ENCODE peak calls at places on chromosomes 1 and 21, in eight cellular contexts. H is tibial nerve, B is body of pancreas, R is IMR-90, W is adrenal gland, X is H1, Y is ovary, U is A549. G is an unnamed sample.

GRCh38 chr1:151287341-151287699 is 5.2 kb downstream of the ZNF687 start:
- DNase-seq in H (no peak), X (no peak), U (no peak), Y (no peak), R (no peak), W (no peak), B (no peak), G (no peak)

GRCh38 chr1:31413405-31414005 is 492 bp downstream of the SERINC2 start:
- DNase-seq in X (peak), U (peak), W (peak), H (peak), Y (peak), B (peak), R (no peak), G (peak)

GRCh38 chr1:153608742-153609584 is 4.0 kb downstream of the S100A16 start:
- DNase-seq in H (peak), W (peak), X (peak), Y (peak), R (peak), B (peak), U (peak), G (peak)

GRCh38 chr1:33120436-33121231 is 39.7 kb downstream of the AZIN2 start:
- DNase-seq in H (no peak), B (no peak), X (peak), W (no peak), U (no peak), Y (no peak), R (peak), G (no peak)

GRCh38 chr1:21667348-21668231 is 1.6 kb downstream of the RAP1GAP start:
- DNase-seq in U (no peak), R (no peak), X (no peak), Y (peak), W (peak), H (no peak), B (no peak), G (peak)

GRCh38 chr21:23613014-23613413 is 1994.3 kb downstream of the MRPL39 start:
- DNase-seq in B (no peak), U (no peak), X (no peak), R (no peak), Y (no peak), H (no peak), W (no peak), G (no peak)

GRCh38 chr1:93056214-93056613 is 22.9 kb upstream of the MTF2 start:
- DNase-seq in R (peak), W (no peak), H (no peak), X (peak), Y (no peak), U (no peak), B (no peak), G (no peak)

GRCh38 chr1:38009088-38009840 is 3.3 kb upstream of the UTP11 start:
- DNase-seq in U (no peak), B (no peak), R (peak), H (no peak), W (peak), Y (peak), X (no peak), G (peak)

GRCh38 chr1:51897699-51898031 is 19.1 kb upstream of the NRDC start:
- DNase-seq in H (no peak), W (no peak), X (no peak), R (peak), U (peak), Y (no peak), B (no peak), G (no peak)

GRCh38 chr1:46221749-46222148 is 18.6 kb downstream of the LURAP1 start:
- DNase-seq in Y (no peak), B (no peak), X (peak), H (no peak), U (no peak), W (peak), R (no peak), G (peak)

GRCh38 chr1:214514032-214514818 is 37.2 kb downstream of the PTPN14 start:
- DNase-seq in H (peak), W (no peak), X (no peak), U (no peak), B (no peak), R (peak), Y (peak), G (no peak)

GRCh38 chr1:201676061-201676644 is 137.2 kb downstream of the NAV1 start:
- DNase-seq in W (peak), X (no peak), H (no peak), R (peak), B (peak), Y (no peak), U (peak), G (peak)

GRCh38 chr1:40845895-40846294 is 16.3 kb downstream of the CITED4 start:
- DNase-seq in Y (no peak), R (no peak), U (no peak), W (no peak), H (no peak), B (no peak), X (no peak), G (no peak)

GRCh38 chr1:203299180-203299579 is 6.1 kb upstream of the BTG2 start:
- DNase-seq in Y (no peak), X (no peak), U (no peak), H (no peak), B (no peak), R (no peak), W (no peak), G (no peak)

GRCh38 chr1:171799166-171799565 is 17.7 kb downstream of the METTL13 start:
- DNase-seq in R (no peak), X (no peak), U (no peak), B (no peak), H (no peak), Y (no peak), W (no peak), G (no peak)

GRCh38 chr1:31570906-31571305 is 5.4 kb upstream of the TINAGL1 start:
- DNase-seq in B (no peak), H (no peak), X (no peak), U (no peak), R (no peak), W (no peak), Y (no peak), G (no peak)

GRCh38 chr1:117284408-117285215 is 73.9 kb upstream of the VTCN1 start:
- DNase-seq in R (peak), Y (no peak), U (peak), B (no peak), X (no peak), H (no peak), W (no peak), G (no peak)

GRCh38 chr21:26297856-26298255 is 127.3 kb upstream of the APP start:
- DNase-seq in W (no peak), R (no peak), H (no peak), X (no peak), B (no peak), U (no peak), Y (no peak), G (no peak)

GRCh38 chr21:44784810-44785209 is 16.8 kb downstream of the UBE2G2 start:
- DNase-seq in Y (no peak), B (no peak), R (no peak), X (no peak), W (no peak), H (no peak), U (no peak), G (no peak)

GRCh38 chr1:201459775-201460174 is 9.2 kb downstream of the PHLDA3 start:
- DNase-seq in R (no peak), H (no peak), U (no peak), W (no peak), B (no peak), Y (no peak), X (no peak), G (no peak)

GRCh38 chr1:245301162-245301580 is 146.4 kb downstream of the KIF26B start:
- DNase-seq in B (peak), W (peak), H (no peak), R (peak), Y (peak), X (no peak), U (no peak), G (no peak)

GRCh38 chr1:113396585-113396984 is 6.3 kb downstream of the MAGI3 start:
- DNase-seq in B (peak), H (no peak), X (no peak), U (peak), W (no peak), Y (no peak), R (peak), G (no peak)

GRCh38 chr1:244196890-244197289 is 145.8 kb downstream of the ZBTB18 start:
- DNase-seq in X (no peak), R (no peak), U (no peak), Y (no peak), B (no peak), W (no peak), H (no peak), G (no peak)

GRCh38 chr1:117710710-117711109 is 104.9 kb downstream of the TENT5C start:
- DNase-seq in B (no peak), W (no peak), H (no peak), Y (no peak), U (no peak), X (peak), R (no peak), G (no peak)

GRCh38 chr1:94240822-94241221 is 3.4 kb upstream of the ARHGAP29 start:
- DNase-seq in H (no peak), B (no peak), U (no peak), R (peak), Y (no peak), W (no peak), X (no peak), G (no peak)

GRCh38 chr1:55558515-55558914 is 343.4 kb upstream of the USP24 start:
- DNase-seq in H (no peak), X (no peak), Y (no peak), W (no peak), R (no peak), U (no peak), B (no peak), G (no peak)

GRCh38 chr1:54008876-54009275 is 9.1 kb downstream of the LDLRAD1 start:
- DNase-seq in B (no peak), H (no peak), U (no peak), X (peak), W (no peak), Y (no peak), R (no peak), G (no peak)

GRCh38 chr1:33182452-33182851 is 609 bp upstream of the TRIM62 start:
- DNase-seq in W (peak), X (peak), U (no peak), Y (peak), R (peak), H (peak), B (peak), G (peak)

GRCh38 chr1:1630191-1630964 is 1.6 kb upstream of the MMP23B start:
- DNase-seq in Y (peak), H (peak), W (peak), X (peak), U (no peak), B (peak), R (no peak), G (peak)

GRCh38 chr1:151175910-151176309 is at the start of gene TMOD4:
- DNase-seq in W (no peak), H (no peak), U (no peak), R (peak), B (no peak), X (no peak), Y (no peak), G (no peak)

GRCh38 chr1:243482237-243483022 is 226.6 kb downstream of the SDCCAG8 start:
- DNase-seq in R (peak), W (peak), B (no peak), H (no peak), X (peak), Y (no peak), U (peak), G (peak)

GRCh38 chr1:147781056-147781471 is 20.7 kb upstream of the GJA5 start:
- DNase-seq in H (no peak), Y (no peak), U (no peak), W (no peak), R (peak), X (no peak), B (no peak), G (no peak)

GRCh38 chr1:40662864-40663263 is 2.6 kb downstream of the RIMS3 start:
- DNase-seq in B (no peak), R (peak), W (no peak), X (no peak), Y (no peak), U (no peak), H (no peak), G (no peak)

GRCh38 chr1:157813269-157813668 is 6.7 kb downstream of the FCRL1 start:
- DNase-seq in W (no peak), X (no peak), H (no peak), B (no peak), R (no peak), U (no peak), Y (no peak), G (no peak)

GRCh38 chr1:175130649-175131045 is 61.9 kb downstream of the KIAA0040 start:
- DNase-seq in R (no peak), Y (no peak), B (no peak), X (no peak), W (no peak), U (no peak), H (no peak), G (no peak)

GRCh38 chr1:185441608-185442007 is 124.6 kb upstream of the IVNS1ABP start:
- DNase-seq in Y (no peak), B (peak), R (peak), W (peak), H (no peak), X (no peak), U (peak), G (no peak)
- TF ChIP-seq POLR2A in Y (no peak), B (no peak), R (no peak), W (no peak), H (no peak), X (no peak), U (no peak), G (no peak)

GRCh38 chr1:100892554-100892953 is 2.1 kb downstream of the EXTL2 start:
- DNase-seq in R (no peak), Y (no peak), X (no peak), W (no peak), H (no peak), U (no peak), B (no peak), G (no peak)

GRCh38 chr1:100891380-100891779 is 3.3 kb downstream of the EXTL2 start:
- DNase-seq in U (no peak), R (no peak), B (no peak), X (no peak), W (no peak), H (no peak), Y (no peak), G (no peak)

GRCh38 chr1:100895540-100896480 is at the start of gene SLC30A7:
- DNase-seq in H (peak), B (peak), U (peak), X (peak), W (peak), R (peak), Y (peak), G (peak)

GRCh38 chr1:100894622-100895539 is at the start of gene EXTL2:
- DNase-seq in R (peak), U (peak), H (peak), W (peak), Y (peak), X (peak), B (peak), G (peak)

DNA sequence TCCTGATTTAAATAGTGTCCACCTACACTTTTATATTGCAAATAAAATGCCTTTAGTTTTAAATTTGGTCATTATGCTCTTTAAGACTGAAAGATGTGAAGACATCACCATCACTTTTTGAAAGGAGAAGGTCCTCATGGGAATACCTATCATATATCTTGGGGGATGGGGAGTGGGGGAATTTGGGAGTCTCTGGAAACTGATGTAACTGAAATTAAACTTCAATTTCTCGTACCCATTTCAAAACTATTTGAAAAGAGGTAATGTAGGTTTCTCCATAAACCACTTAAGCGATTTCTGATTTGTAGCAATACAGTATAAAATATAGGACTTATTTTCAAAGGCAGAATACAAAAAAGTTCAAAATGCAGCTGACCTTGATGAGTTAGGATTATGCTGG is 924 bp downstream of the EXTL2 start:
- DNase-seq in X (no peak), U (no peak), R (no peak), B (no peak), H (no peak), Y (no peak), W (no peak), G (no peak)
- H3K4me3 ChIP-seq in X (peak), U (peak), R (peak), B (no peak), H (peak), Y (peak), W (no peak), G (peak)

GRCh38 chr1:198246331-198246730 is 89.5 kb downstream of the NEK7 start:
- DNase-seq in Y (no peak), X (no peak), U (no peak), B (no peak), W (no peak), R (no peak), H (no peak), G (no peak)

GRCh38 chr1:198241553-198241952 is 84.8 kb downstream of the NEK7 start:
- DNase-seq in H (no peak), U (no peak), X (no peak), W (no peak), R (no peak), Y (no peak), B (no peak), G (no peak)

GRCh38 chr1:198245379-198245778 is 88.6 kb downstream of the NEK7 start:
- DNase-seq in R (no peak), U (no peak), Y (no peak), B (peak), X (no peak), H (no peak), W (peak), G (no peak)

GRCh38 chr1:198244772-198245171 is 88.0 kb downstream of the NEK7 start:
- DNase-seq in B (no peak), H (no peak), R (no peak), X (no peak), U (no peak), Y (no peak), W (no peak), G (no peak)
- H3K27ac ChIP-seq in B (no peak), H (no peak), R (no peak), X (no peak), U (no peak), Y (no peak), W (no peak), G (no peak)

GRCh38 chr1:109185357-109185756 is 28.4 kb upstream of the SARS1 start:
- DNase-seq in W (no peak), Y (no peak), R (peak), X (no peak), H (no peak), U (no peak), B (no peak), G (no peak)
- TF ChIP-seq POLR2A in W (no peak), Y (no peak), R (no peak), X (no peak), H (no peak), U (no peak), B (no peak), G (no peak)

GRCh38 chr21:41767606-41768370 is 936 bp upstream of the RIPK4 start:
- DNase-seq in W (no peak), R (peak), Y (no peak), X (no peak), U (no peak), H (no peak), B (peak), G (peak)

GRCh38 chr21:41768371-41769042 is 1.7 kb upstream of the RIPK4 start:
- DNase-seq in Y (no peak), H (no peak), U (no peak), B (peak), R (peak), W (no peak), X (no peak), G (peak)

GRCh38 chr21:41765393-41765950 is 1.4 kb downstream of the RIPK4 start:
- DNase-seq in R (no peak), U (no peak), W (no peak), Y (no peak), H (no peak), B (no peak), X (no peak), G (peak)

GRCh38 chr21:41766051-41766882 is 585 bp downstream of the RIPK4 start:
- DNase-seq in W (no peak), U (no peak), R (no peak), X (peak), B (peak), H (no peak), Y (no peak), G (peak)

DNA sequence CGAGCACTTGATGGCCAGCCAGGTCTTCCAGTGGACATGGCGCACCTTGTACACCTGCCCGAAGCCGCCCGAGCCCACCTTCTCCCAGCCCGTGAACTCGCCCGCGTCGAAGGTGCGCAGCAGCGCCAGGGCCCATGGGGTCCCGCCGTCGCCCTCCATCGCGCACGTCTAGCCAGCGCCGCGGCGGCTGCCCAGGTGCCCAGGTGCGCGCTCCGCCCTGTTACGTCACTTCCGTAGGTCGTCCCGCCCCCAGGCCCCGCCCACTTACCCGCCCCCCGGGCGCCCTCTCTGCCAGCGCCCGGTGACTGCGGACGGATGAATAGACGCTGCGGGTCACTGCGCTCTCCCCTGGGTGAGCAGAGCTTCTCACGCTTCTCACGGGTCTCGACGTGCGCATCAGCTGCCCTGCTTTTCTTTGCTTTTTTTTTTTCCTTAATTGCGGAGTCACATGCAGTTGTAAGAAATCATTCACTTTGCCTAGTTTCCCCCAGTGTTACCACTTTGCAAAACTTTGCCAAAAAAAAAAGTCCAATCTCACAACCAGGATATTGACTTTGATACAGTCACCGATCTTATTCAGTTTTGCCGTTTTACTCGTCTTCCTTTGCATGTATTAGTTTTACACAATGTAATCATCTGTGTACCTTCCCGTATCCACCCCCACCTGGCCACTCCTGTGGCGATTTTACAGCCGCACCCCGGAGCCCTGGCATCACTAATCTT is at the start of gene RIPK4:
- DNase-seq in W (no peak), H (no peak), Y (no peak), U (peak), B (peak), R (peak), X (peak), G (peak)
- H3K4me3 ChIP-seq in W (no peak), H (peak), Y (peak), U (peak), B (peak), R (no peak), X (peak), G (peak)

DNA sequence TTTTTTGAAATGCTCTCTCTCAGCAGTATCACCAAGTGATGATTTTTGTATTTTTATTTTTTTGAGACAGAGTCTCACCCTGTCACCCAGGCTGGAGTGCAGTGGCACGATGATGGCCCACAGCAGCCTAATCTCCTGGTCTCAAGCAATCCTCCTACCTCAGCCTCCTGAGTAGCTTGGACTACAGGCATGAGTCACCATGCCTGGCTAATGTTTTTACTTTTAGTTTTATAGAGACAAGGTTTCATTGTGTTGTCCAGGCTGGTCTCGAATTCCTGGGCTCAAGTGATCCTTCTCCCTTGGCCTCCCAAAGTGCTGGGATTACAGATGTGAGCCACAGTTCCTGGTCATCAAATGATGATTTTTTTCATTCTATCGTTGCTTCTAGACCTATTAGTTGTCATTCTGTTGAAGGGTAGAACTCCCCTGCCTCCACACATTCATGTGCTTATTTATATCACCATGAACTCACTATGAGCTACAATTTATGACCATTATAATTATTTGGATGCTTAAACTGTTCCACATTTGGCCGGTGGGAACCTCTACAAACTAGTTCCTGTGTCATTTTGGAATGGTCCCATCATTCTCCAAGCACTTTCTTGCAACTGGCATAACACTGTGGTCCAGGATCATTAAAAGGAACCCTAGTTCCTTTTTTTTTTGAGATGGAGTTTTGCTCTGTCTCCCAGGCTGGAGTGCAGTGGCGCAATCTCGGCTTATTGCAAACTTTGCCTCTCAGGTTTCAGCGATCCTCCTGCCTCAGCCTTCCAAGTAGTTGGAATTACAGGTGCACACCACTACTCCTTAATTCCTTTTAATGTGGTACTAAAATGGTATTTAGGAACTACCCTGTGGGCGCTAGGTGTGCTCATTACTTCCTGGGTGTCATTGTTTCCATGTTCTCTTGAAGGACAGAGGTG is 20.2 kb upstream of the TOR3A start:
- DNase-seq in U (no peak), X (no peak), Y (no peak), B (no peak), W (no peak), R (no peak), H (no peak), G (no peak)
- H3K27ac ChIP-seq in U (peak), X (no peak), Y (no peak), B (no peak), W (no peak), R (no peak), H (no peak), G (no peak)

G was measured in sigmoid colon.